ENCODE peak calls at places on chromosomes 12 and 14, in six cellular contexts. J is Peyer's patch, V is fibroblast of pulmonary artery, L is HepG2, D is lower leg skin, Z is adrenal gland. C is an unnamed sample.

GRCh38 chr12:30822385-30823139 is 67.8 kb upstream of the CAPRIN2 start:
- DNase-seq in J (peak), V (peak), L (no peak), D (peak), Z (peak), C (no peak)

GRCh38 chr14:101707863-101708620 is 53.5 kb upstream of the PPP2R5C start:
- DNase-seq in J (no peak), V (no peak), L (no peak), D (peak), Z (peak), C (no peak)

GRCh38 chr14:68418192-68419118 is 374.4 kb downstream of the ZFP36L1 start:
- DNase-seq in J (no peak), V (no peak), L (no peak), D (no peak), Z (no peak), C (peak)

GRCh38 chr12:6631549-6631961 is 4.2 kb downstream of the LPAR5 start:
- DNase-seq in J (peak), V (no peak), L (no peak), D (no peak), Z (no peak), C (no peak)

GRCh38 chr14:26765768-26766550 is 168.1 kb upstream of the NOVA1 start:
- DNase-seq in J (peak), V (peak), L (no peak), D (no peak), Z (no peak), C (peak)

GRCh38 chr12:105107176-105107496 is 395 bp upstream of the WASHC4 start:
- DNase-seq in J (no peak), V (peak), L (no peak), D (no peak), Z (no peak), C (peak)

GRCh38 chr12:15707516-15708199 is 81.5 kb downstream of the EPS8 start:
- DNase-seq in J (no peak), V (no peak), L (no peak), D (no peak), Z (no peak), C (no peak)

GRCh38 chr14:22252591-22253178 is 336.3 kb downstream of the DAD1 start:
- DNase-seq in J (no peak), V (no peak), L (no peak), D (no peak), Z (no peak), C (no peak)

GRCh38 chr14:86057018-86057667 is 527.2 kb downstream of the FLRT2 start:
- DNase-seq in J (no peak), V (peak), L (peak), D (no peak), Z (no peak), C (peak)

GRCh38 chr12:81627336-81628189 is 131.6 kb downstream of the PPFIA2 start:
- DNase-seq in J (no peak), V (peak), L (peak), D (no peak), Z (no peak), C (peak)

GRCh38 chr12:124289634-124290600 is 5.0 kb upstream of the RFLNA start:
- DNase-seq in J (no peak), V (no peak), L (no peak), D (no peak), Z (peak), C (no peak)

GRCh38 chr14:69711065-69711464 is 55.9 kb upstream of the SRSF5 start:
- DNase-seq in J (peak), V (peak), L (no peak), D (peak), Z (peak), C (no peak)

GRCh38 chr12:51937941-51938340 is 13.6 kb upstream of the ACVR1B start:
- DNase-seq in J (no peak), V (no peak), L (no peak), D (peak), Z (peak), C (no peak)

GRCh38 chr12:49777800-49778748 is 36.7 kb downstream of the TMBIM6 start:
- DNase-seq in J (peak), V (peak), L (peak), D (no peak), Z (peak), C (peak)

GRCh38 chr14:90883782-90884181 is 67.6 kb upstream of the TTC7B start:
- DNase-seq in J (no peak), V (no peak), L (no peak), D (no peak), Z (no peak), C (peak)

GRCh38 chr14:63995285-63995684 is 142.5 kb downstream of the SYNE2 start:
- DNase-seq in J (no peak), V (no peak), L (no peak), D (no peak), Z (no peak), C (no peak)

GRCh38 chr12:123900898-123901376 is 71.7 kb downstream of the CCDC92 start:
- DNase-seq in J (no peak), V (no peak), L (no peak), D (no peak), Z (no peak), C (peak)

GRCh38 chr14:95784137-95784536 is 70.2 kb upstream of the TCL1A start:
- DNase-seq in J (no peak), V (peak), L (peak), D (no peak), Z (no peak), C (peak)

GRCh38 chr14:91269076-91269991 is 24.8 kb upstream of the GPR68 start:
- DNase-seq in J (no peak), V (peak), L (no peak), D (no peak), Z (no peak), C (no peak)

GRCh38 chr14:75648066-75648838 is 12.4 kb downstream of the ERG28 start:
- DNase-seq in J (no peak), V (peak), L (peak), D (no peak), Z (peak), C (peak)

GRCh38 chr12:57016348-57016747 is at the start of gene TAC3:
- DNase-seq in J (no peak), V (no peak), L (no peak), D (no peak), Z (no peak), C (no peak)

GRCh38 chr14:89771251-89771650 is 183.3 kb downstream of the EFCAB11 start:
- DNase-seq in J (no peak), V (peak), L (no peak), D (no peak), Z (no peak), C (peak)

DNA sequence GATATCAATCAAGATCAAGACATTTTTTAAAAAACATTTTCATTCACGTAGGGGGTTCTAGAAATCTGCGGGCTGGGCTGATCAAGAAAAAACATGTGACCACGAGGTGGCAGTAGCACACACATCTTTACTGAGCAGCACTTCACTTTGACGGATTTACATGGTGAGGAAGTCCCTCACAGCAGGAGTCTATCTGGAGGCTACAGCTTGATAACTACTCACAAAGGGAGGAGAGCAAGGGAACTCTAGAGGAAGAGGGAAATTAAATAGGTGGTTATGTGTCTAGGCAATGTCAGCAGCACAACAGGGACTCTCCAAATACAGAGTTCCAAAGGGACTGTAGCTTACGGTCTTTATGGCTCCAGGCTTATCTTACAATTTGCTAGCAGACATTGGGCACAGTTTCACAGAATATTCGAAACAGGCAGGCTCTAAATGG is 248.1 kb downstream of the DPY19L2 start:
- DNase-seq in J (peak), V (peak), L (peak), D (no peak), Z (peak), C (peak)
- TF ChIP-seq CTCF in J (peak), V (peak), L (peak), D (no peak), Z (peak), C (peak)

DNA sequence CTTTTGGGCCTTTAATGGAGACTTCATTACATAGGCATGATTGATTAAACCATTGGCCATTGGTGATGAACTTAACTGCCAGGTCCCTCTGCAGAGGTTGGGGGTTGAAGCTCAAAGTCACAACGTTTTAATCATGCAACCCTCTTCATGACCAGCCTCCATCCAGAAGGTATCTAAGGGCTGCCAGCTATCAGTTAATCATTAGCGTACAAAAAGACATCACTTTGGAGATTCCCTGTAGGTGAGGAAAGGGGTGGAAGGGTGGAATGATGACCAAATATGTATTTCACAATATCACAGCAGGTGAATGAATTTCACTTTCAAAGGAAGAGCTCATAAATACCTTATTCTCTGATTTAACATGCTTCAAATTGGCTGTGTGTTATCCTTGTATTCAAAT is 92.0 kb downstream of the MIPOL1 start:
- DNase-seq in J (no peak), V (no peak), L (no peak), D (no peak), Z (no peak), C (no peak)
- TF ChIP-seq CTCF in J (no peak), V (no peak), L (no peak), D (no peak), Z (no peak), C (no peak)

DNA sequence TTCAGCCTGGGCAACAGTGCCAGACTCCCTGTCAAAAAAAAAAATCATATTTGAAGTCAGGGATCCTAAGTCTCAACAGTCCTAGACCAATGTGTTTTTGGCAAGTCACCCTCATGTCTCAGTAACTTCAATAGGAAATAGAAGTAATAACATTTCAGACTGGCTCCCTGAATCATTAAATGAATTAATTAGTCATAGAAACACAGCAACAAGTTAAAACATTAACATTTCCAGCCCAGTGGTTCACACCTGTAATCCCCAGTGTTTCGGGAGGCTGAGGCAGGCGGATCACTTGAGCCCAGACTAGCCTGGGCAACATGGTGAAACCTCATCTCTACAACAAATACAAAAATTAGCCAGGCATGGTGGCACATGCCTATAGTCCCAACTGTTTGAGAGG is 125.2 kb downstream of the GTF2A1 start:
- DNase-seq in J (no peak), V (no peak), L (no peak), D (no peak), Z (no peak), C (peak)
- TF ChIP-seq CTCF in J (no peak), V (no peak), L (no peak), D (no peak), Z (no peak), C (no peak)

GRCh38 chr12:12620730-12621315 is 9.1 kb downstream of the CREBL2 start:
- DNase-seq in J (no peak), V (no peak), L (no peak), D (no peak), Z (no peak), C (no peak)
- TF ChIP-seq CTCF in J (no peak), V (no peak), L (no peak), D (no peak), Z (no peak), C (no peak)

DNA sequence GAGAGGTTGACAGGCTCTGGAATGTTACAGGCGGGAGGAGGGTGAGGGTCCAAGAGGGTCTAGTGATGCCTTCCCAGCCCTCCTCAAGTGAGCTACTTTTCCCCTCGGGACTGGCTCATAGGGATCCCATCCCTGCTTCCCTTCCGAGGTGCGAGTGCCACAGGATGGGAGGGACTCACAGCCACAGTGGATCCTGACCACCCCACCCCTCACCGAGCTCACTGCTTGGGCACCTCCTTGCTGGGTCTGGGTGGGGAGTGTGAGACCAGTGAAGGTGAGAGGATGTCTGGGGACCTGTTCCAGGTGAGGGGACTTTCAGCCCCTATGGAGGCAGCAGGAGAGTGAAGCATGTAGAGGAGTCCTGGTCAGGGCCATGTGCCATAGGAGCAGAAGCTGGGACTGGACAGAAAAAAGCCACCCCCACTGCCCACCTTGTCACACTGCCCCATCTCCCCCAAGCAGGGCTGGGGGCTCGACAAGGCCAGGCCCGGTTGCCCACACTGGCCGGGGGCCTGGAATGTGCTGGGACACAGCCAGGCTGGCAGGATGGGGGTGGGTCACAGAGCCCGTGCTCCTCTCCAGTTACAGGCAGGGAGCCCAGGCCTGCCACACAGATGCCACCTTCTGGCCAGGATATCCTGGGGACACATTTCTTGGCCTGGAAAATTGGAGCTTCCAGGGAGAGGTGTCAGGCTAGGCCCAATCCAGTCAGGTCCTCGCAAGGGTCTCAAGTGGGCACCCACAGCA is 1.7 kb upstream of the TNS2 start:
- DNase-seq in J (peak), V (no peak), L (peak), D (peak), Z (peak), C (no peak)
- TF ChIP-seq CTCF in J (peak), V (peak), L (peak), D (no peak), Z (peak), C (peak)

DNA sequence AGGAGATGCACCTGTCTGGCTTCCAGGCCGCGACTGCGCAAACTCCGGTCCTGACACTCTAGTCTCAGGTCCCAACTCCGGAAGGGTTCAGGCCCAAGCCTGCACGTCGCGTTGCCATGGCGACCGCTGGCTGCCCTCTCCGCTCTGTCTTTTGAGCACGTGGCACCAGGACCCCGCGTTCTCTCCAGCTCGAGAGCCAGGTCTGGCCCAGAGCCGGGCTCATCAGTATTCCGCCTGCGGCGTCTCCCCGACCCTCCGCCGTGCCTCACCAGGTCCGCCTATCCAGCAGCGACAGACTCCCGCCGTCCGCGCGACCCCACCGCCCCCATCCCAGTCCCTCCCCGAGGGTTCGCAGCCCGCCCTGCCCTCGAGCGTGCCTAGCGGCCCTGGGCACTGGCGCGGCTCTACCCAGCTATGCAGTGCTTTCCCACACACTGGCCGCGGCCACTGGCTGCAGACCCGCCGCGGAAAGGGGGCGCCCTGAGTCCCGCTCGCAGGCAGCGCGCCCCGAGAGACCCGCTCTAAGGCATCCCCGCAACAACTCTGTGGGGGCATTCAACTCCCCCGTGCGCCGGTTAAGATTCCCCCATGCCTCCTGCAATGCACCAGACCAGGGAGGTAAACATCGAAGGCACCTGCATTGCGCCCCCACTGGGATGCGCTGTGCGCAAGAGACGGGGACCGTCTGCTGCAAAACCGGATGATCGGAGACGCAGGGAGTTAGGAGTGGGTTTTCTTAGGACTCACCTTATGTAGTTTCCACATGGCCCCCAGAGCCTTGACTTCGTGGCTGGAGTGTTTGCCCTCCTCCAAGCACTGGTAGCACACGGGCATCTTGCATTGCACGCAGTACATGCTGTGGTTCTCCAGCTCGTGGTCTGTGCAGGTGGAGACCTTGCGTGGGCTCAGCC is 1.3 kb downstream of the TRIM9 start:
- DNase-seq in J (peak), V (no peak), L (no peak), D (peak), Z (peak), C (no peak)
- TF ChIP-seq CTCF in J (no peak), V (peak), L (no peak), D (no peak), Z (no peak), C (peak)